ENCODE peak calls at places on chromosomes 1 and 21, in six cellular contexts. J is left lung, O is endothelial cell of umbilical vein, W is heart left ventricle, X is Panc1, G is ovary. V is an unnamed sample.

GRCh38 chr21:45333583-45334121 is 46.0 kb upstream of the POFUT2 start:
- DNase-seq in J (peak; percentile 27), O (no peak), W (no peak), X (no peak), G (peak; percentile 23), V (no peak)

GRCh38 chr21:25938673-25939395 is 204.1 kb downstream of the GABPA start:
- DNase-seq in J (no peak), O (peak; percentile 57), W (peak; percentile 14), X (no peak), G (no peak), V (no peak)

GRCh38 chr1:53899708-53900107 is 5.7 kb downstream of the DIO1 start:
- DNase-seq in J (no peak), O (no peak), W (no peak), X (no peak), G (no peak), V (no peak)

GRCh38 chr1:94729287-94729686 is 90.9 kb upstream of the SLC44A3 start:
- DNase-seq in J (no peak), O (peak; percentile 71), W (peak; percentile 41), X (no peak), G (no peak), V (no peak)

GRCh38 chr1:91552596-91552995 is 51.9 kb downstream of the CDC7 start:
- DNase-seq in J (no peak), O (no peak), W (no peak), X (no peak), G (no peak), V (no peak)

GRCh38 chr1:198656500-198656932 is 17.7 kb downstream of the PTPRC start:
- DNase-seq in J (peak; percentile 61), O (no peak), W (no peak), X (no peak), G (no peak), V (peak; percentile 80)

GRCh38 chr1:91920001-91920400 is 29.2 kb upstream of the BRDT start:
- DNase-seq in J (no peak), O (no peak), W (no peak), X (no peak), G (no peak), V (no peak)

GRCh38 chr1:22347854-22348760 is 103.5 kb upstream of the ZBTB40 start:
- DNase-seq in J (no peak), O (peak; percentile 41), W (no peak), X (peak; percentile 62), G (no peak), V (no peak)

GRCh38 chr1:94120983-94121382 is at the start of gene ABCA4:
- DNase-seq in J (no peak), O (no peak), W (no peak), X (no peak), G (no peak), V (no peak)

GRCh38 chr21:14773777-14774345 is 227.7 kb upstream of the SAMSN1 start:
- DNase-seq in J (peak; percentile 62), O (peak; percentile 53), W (peak; percentile 11), X (peak; percentile 7), G (no peak), V (peak; percentile 14)

GRCh38 chr1:61424382-61424781 is 300.6 kb downstream of the TM2D1 start:
- DNase-seq in J (no peak), O (no peak), W (no peak), X (no peak), G (no peak), V (no peak)

GRCh38 chr1:162561616-162562451 is at the start of gene UAP1:
- DNase-seq in J (no peak), O (no peak), W (no peak), X (no peak), G (no peak), V (no peak)

GRCh38 chr1:63087966-63088365 is 234.4 kb upstream of the FOXD3 start:
- DNase-seq in J (no peak), O (no peak), W (no peak), X (no peak), G (no peak), V (no peak)

GRCh38 chr1:153536618-153537375 is 1.0 kb upstream of the S100A6 start:
- DNase-seq in J (peak; percentile 81), O (no peak), W (no peak), X (no peak), G (no peak), V (no peak)

GRCh38 chr1:39398278-39399010 is 93.0 kb upstream of the BMP8A start:
- DNase-seq in J (peak; percentile 64), O (peak; percentile 95), W (peak; percentile 36), X (peak; percentile 95), G (no peak), V (no peak)

GRCh38 chr1:156851779-156852413 is 7.0 kb downstream of the INSRR start:
- DNase-seq in J (no peak), O (no peak), W (peak; percentile 49), X (no peak), G (no peak), V (no peak)

GRCh38 chr1:188782220-188782841 is 1695.3 kb downstream of the BRINP3 start:
- DNase-seq in J (no peak), O (peak; percentile 31), W (no peak), X (peak; percentile 12), G (no peak), V (no peak)

GRCh38 chr1:56424744-56425493 is 154.4 kb downstream of the PLPP3 start:
- DNase-seq in J (peak; percentile 62), O (peak; percentile 75), W (peak; percentile 80), X (no peak), G (no peak), V (no peak)

GRCh38 chr1:21706151-21706835 is 37.1 kb upstream of the RAP1GAP start:
- DNase-seq in J (peak; percentile 44), O (no peak), W (no peak), X (no peak), G (no peak), V (no peak)

DNA sequence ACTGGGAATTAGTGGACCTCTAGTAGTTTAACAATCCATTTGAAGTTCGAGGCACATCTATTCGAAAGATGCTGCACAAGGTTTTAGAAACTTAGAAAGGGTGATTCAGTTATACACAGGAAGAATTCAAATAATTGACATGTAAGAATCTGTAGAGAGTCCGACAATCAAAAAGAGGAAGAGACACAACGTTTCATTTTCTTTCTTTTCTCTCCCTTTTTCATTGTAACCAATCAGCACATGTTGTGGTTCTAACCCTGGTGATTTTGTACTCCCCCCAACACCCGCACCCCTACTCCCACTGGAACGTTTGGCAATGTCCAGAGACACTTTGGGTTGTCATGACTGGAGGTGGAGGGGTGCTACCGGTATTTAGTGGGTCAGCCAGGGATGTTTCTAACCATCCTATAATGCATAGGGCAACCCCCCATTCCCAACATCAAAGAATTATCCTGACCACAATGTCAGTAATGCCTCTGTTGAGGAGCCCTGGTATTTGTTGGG is 4.9 kb downstream of the TGFB2 start:
- DNase-seq in J (no peak), O (no peak), W (no peak), X (no peak), G (no peak), V (no peak)
- H3K4me1 ChIP-seq in J (peaks cover 43% of the 10 kb centered on the region), O (peaks cover 39% of the 10 kb centered on the region), W (peaks cover 34% of the 10 kb centered on the region), X (peaks cover 52% of the 10 kb centered on the region), G (peaks cover 4% of the 10 kb centered on the region), V (peaks cover 25% of the 10 kb centered on the region)

GRCh38 chr1:70034403-70034802 is 171.0 kb downstream of the LRRC40 start:
- DNase-seq in J (no peak), O (peak; percentile 68), W (no peak), X (no peak), G (no peak), V (no peak)
- TF ChIP-seq CTCF in J (no peak), O (peak; percentile 26), W (no peak), X (peak; percentile 17), G (no peak), V (no peak)

GRCh38 chr1:89974211-89974610 is 20.7 kb upstream of the ZNF326 start:
- DNase-seq in J (no peak), O (no peak), W (no peak), X (no peak), G (no peak), V (no peak)

GRCh38 chr1:89971600-89971999 is 23.3 kb upstream of the ZNF326 start:
- DNase-seq in J (no peak), O (no peak), W (no peak), X (no peak), G (no peak), V (no peak)

GRCh38 chr1:89974701-89975470 is 20.0 kb upstream of the ZNF326 start:
- DNase-seq in J (no peak), O (peak; percentile 45), W (no peak), X (no peak), G (peak; percentile 41), V (no peak)

GRCh38 chr1:89972024-89972423 is 22.9 kb upstream of the ZNF326 start:
- DNase-seq in J (no peak), O (no peak), W (no peak), X (no peak), G (no peak), V (no peak)

GRCh38 chr1:89973481-89974127 is 21.3 kb upstream of the ZNF326 start:
- DNase-seq in J (no peak), O (no peak), W (no peak), X (no peak), G (no peak), V (no peak)
- H3K4me1 ChIP-seq in J (peaks cover 12% of the 10 kb centered on the region), O (peaks cover 19% of the 10 kb centered on the region), W (no peaks in the 10 kb centered on the region), X (no peaks in the 10 kb centered on the region), G (peaks cover 7% of the 10 kb centered on the region), V (no peaks in the 10 kb centered on the region)

GRCh38 chr1:31572323-31573104 is 3.8 kb upstream of the TINAGL1 start:
- DNase-seq in J (no peak), O (no peak), W (no peak), X (no peak), G (no peak), V (no peak)

GRCh38 chr1:31570906-31571305 is 5.4 kb upstream of the TINAGL1 start:
- DNase-seq in J (no peak), O (no peak), W (no peak), X (no peak), G (no peak), V (no peak)

GRCh38 chr1:31570228-31570627 is 6.1 kb upstream of the TINAGL1 start:
- DNase-seq in J (no peak), O (no peak), W (no peak), X (no peak), G (no peak), V (no peak)

GRCh38 chr1:31573261-31573660 is 3.1 kb upstream of the TINAGL1 start:
- DNase-seq in J (no peak), O (no peak), W (no peak), X (no peak), G (no peak), V (no peak)

DNA sequence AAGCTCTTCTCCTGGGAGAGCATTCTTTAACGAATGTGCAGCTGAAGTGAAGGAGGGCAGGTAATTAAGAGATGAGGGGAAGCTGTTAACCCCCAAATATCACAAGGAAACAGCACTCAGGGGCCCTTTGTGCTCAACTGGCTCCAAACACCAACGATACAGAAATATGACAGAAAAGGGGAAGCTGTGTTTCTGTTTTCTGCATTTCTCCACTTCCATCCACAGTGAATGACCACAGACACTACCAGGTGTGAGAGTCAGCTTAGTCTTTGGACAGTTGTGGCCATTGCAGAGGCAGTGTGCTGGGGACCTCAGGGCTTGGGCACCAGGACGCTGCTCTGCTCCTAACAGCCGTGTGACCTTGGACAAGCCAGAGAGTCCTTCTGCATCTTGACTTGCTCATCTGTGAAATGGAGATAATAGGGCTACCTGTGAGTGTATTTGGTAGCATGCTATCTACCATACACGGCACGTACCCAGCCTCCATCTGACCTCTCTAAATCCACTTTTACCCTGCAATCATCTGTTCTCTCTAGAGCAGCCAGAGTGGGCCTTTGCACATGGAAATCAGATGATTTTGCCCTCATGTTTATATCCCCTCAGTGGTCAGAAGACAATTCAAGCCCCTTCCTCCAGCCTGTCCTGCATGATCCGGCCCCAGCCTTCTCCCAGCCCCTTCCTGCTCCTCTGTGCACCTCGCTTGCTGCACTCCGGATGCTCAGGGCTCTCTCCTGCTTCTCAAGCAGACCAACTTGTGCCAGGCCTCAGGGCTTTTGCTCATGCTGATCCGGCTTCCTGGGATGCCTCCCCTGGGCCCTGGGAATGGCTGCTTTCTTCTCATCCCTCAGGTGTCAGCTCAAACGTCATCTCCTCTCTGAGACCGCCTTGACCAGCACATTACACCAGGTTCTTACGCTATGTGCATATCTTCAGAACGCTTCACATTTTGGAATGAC is 4.7 kb upstream of the TINAGL1 start:
- DNase-seq in J (no peak), O (no peak), W (no peak), X (no peak), G (no peak), V (no peak)
- TF ChIP-seq CTCF in J (no peak), O (no peak), W (no peak), X (no peak), G (no peak), V (no peak)

V was measured in CD8-positive, alpha-beta T cell.